ENCODE peak calls at places on chromosomes 11 and 22, in eight cellular contexts. One of them, this sample, is unnamed.

GRCh38 chr11:12216100-12216499 is 105.7 kb downstream of the MICAL2 start:
- DNase-seq in right lobe of liver: no peak
- DNase-seq in mesendoderm: no peak
- DNase-seq in OCI-LY7: no peak
- DNase-seq in heart right ventricle: no peak
- DNase-seq in CD8-positive, alpha-beta T cell: no peak
- DNase-seq in transverse colon: no peak
- DNase-seq in AG04450: no peak
- DNase-seq in this sample: no peak

GRCh38 chr11:105100206-105100605 is 39.4 kb downstream of the CARD18 start:
- DNase-seq in right lobe of liver: no peak
- DNase-seq in mesendoderm: peak
- DNase-seq in OCI-LY7: no peak
- DNase-seq in heart right ventricle: no peak
- DNase-seq in CD8-positive, alpha-beta T cell: no peak
- DNase-seq in transverse colon: no peak
- DNase-seq in AG04450: no peak
- DNase-seq in this sample: no peak

GRCh38 chr11:2581151-2581930 is 118.5 kb downstream of the KCNQ1OT1 start:
- DNase-seq in right lobe of liver: peak
- DNase-seq in mesendoderm: no peak
- DNase-seq in OCI-LY7: no peak
- DNase-seq in heart right ventricle: peak
- DNase-seq in CD8-positive, alpha-beta T cell: no peak
- DNase-seq in transverse colon: peak
- DNase-seq in AG04450: no peak
- DNase-seq in this sample: peak

GRCh38 chr11:132445966-132446365 is 1075.6 kb downstream of the NTM start:
- DNase-seq in right lobe of liver: no peak
- DNase-seq in mesendoderm: no peak
- DNase-seq in OCI-LY7: no peak
- DNase-seq in heart right ventricle: no peak
- DNase-seq in CD8-positive, alpha-beta T cell: no peak
- DNase-seq in transverse colon: no peak
- DNase-seq in AG04450: no peak
- DNase-seq in this sample: no peak

GRCh38 chr22:49240016-49240380 is 587.7 kb downstream of the BRD1 start:
- DNase-seq in right lobe of liver: no peak
- DNase-seq in mesendoderm: no peak
- DNase-seq in OCI-LY7: no peak
- DNase-seq in heart right ventricle: no peak
- DNase-seq in CD8-positive, alpha-beta T cell: no peak
- DNase-seq in transverse colon: no peak
- DNase-seq in AG04450: no peak
- DNase-seq in this sample: no peak

GRCh38 chr22:38320605-38321402 is 3.6 kb upstream of the CSNK1E start:
- DNase-seq in right lobe of liver: no peak
- DNase-seq in mesendoderm: no peak
- DNase-seq in OCI-LY7: no peak
- DNase-seq in heart right ventricle: no peak
- DNase-seq in CD8-positive, alpha-beta T cell: no peak
- DNase-seq in transverse colon: no peak
- DNase-seq in AG04450: no peak
- DNase-seq in this sample: peak

GRCh38 chr11:17280494-17281127 is 4.1 kb downstream of the NUCB2 start:
- DNase-seq in right lobe of liver: no peak
- DNase-seq in mesendoderm: no peak
- DNase-seq in OCI-LY7: no peak
- DNase-seq in heart right ventricle: no peak
- DNase-seq in CD8-positive, alpha-beta T cell: no peak
- DNase-seq in transverse colon: no peak
- DNase-seq in AG04450: no peak
- DNase-seq in this sample: no peak

GRCh38 chr11:103528596-103528995 is 419.4 kb downstream of the DYNC2H1 start:
- DNase-seq in right lobe of liver: no peak
- DNase-seq in mesendoderm: no peak
- DNase-seq in OCI-LY7: no peak
- DNase-seq in heart right ventricle: no peak
- DNase-seq in CD8-positive, alpha-beta T cell: no peak
- DNase-seq in transverse colon: no peak
- DNase-seq in AG04450: no peak
- DNase-seq in this sample: no peak

GRCh38 chr11:75140269-75141138 is 10.4 kb upstream of the SLCO2B1 start:
- DNase-seq in right lobe of liver: peak
- DNase-seq in mesendoderm: peak
- DNase-seq in OCI-LY7: peak
- DNase-seq in heart right ventricle: peak
- DNase-seq in CD8-positive, alpha-beta T cell: peak
- DNase-seq in transverse colon: peak
- DNase-seq in AG04450: no peak
- DNase-seq in this sample: peak

GRCh38 chr22:23530766-23531282 is 49.3 kb downstream of the IGLL1 start:
- DNase-seq in right lobe of liver: no peak
- DNase-seq in mesendoderm: no peak
- DNase-seq in OCI-LY7: no peak
- DNase-seq in heart right ventricle: no peak
- DNase-seq in CD8-positive, alpha-beta T cell: no peak
- DNase-seq in transverse colon: no peak
- DNase-seq in AG04450: no peak
- DNase-seq in this sample: no peak

GRCh38 chr11:2818503-2818902 is 67.1 kb downstream of the CDKN1C start:
- DNase-seq in right lobe of liver: no peak
- DNase-seq in mesendoderm: no peak
- DNase-seq in OCI-LY7: no peak
- DNase-seq in heart right ventricle: no peak
- DNase-seq in CD8-positive, alpha-beta T cell: no peak
- DNase-seq in transverse colon: no peak
- DNase-seq in AG04450: no peak
- DNase-seq in this sample: no peak

GRCh38 chr11:26228778-26229177 is 103.2 kb upstream of the ANO3 start:
- DNase-seq in right lobe of liver: no peak
- DNase-seq in mesendoderm: no peak
- DNase-seq in OCI-LY7: no peak
- DNase-seq in heart right ventricle: no peak
- DNase-seq in CD8-positive, alpha-beta T cell: no peak
- DNase-seq in transverse colon: no peak
- DNase-seq in AG04450: no peak
- DNase-seq in this sample: no peak

GRCh38 chr11:1289211-1289935 is 20.1 kb downstream of the TOLLIP start:
- DNase-seq in right lobe of liver: no peak
- DNase-seq in mesendoderm: no peak
- DNase-seq in OCI-LY7: no peak
- DNase-seq in heart right ventricle: no peak
- DNase-seq in CD8-positive, alpha-beta T cell: no peak
- DNase-seq in transverse colon: no peak
- DNase-seq in AG04450: no peak
- DNase-seq in this sample: no peak

DNA sequence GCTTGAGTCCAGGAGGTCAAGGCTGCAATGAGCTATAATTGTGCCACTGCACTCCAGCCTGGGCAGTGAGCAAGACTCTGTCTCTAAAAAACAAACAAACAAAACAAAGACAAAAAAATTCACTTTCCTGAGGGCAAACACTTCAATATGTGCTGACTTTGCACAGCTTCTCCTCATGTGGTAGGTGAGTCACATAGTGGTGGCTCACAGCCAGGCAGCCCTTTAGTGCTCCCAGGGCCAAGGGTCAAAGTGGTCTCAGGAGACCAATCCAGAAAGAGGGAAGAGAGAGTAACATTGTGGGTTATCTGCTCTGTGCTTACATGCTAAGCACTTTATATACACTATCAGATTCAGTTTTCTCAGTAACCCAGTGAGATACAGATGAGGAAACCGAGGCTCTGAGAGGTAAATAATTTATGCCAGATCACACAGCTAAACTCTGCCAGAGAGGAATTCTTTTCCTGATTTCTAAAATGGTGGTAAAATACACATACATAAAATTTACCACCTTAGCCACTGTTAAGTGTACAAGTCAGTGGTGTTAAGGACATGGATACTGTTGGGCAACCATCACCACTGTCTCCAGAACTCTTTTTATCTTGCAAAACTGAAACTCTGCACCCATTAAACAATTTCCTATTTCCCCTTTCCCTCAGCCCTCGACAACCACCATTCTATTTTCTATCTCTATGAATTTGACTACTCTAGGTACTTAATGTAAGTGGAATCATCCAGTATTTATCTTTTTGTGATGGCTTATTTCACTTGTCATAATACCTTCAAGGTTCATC is 231.7 kb upstream of the NARS2 start:
- DNase-seq in right lobe of liver: peak
- DNase-seq in mesendoderm: no peak
- DNase-seq in OCI-LY7: no peak
- DNase-seq in heart right ventricle: no peak
- DNase-seq in CD8-positive, alpha-beta T cell: no peak
- DNase-seq in transverse colon: no peak
- DNase-seq in AG04450: no peak
- DNase-seq in this sample: no peak
- H3K27ac ChIP-seq in right lobe of liver: no peak
- H3K27ac ChIP-seq in mesendoderm: no peak
- H3K27ac ChIP-seq in OCI-LY7: no peak
- H3K27ac ChIP-seq in heart right ventricle: no peak
- H3K27ac ChIP-seq in CD8-positive, alpha-beta T cell: no peak
- H3K27ac ChIP-seq in transverse colon: no peak
- H3K27ac ChIP-seq in AG04450: no peak
- H3K27ac ChIP-seq in this sample: no peak

GRCh38 chr11:65817312-65817814 is 16.4 kb upstream of the SNX32 start:
- DNase-seq in right lobe of liver: no peak
- DNase-seq in mesendoderm: no peak
- DNase-seq in OCI-LY7: no peak
- DNase-seq in heart right ventricle: no peak
- DNase-seq in CD8-positive, alpha-beta T cell: no peak
- DNase-seq in transverse colon: no peak
- DNase-seq in AG04450: no peak
- DNase-seq in this sample: no peak
- H3K27ac ChIP-seq in right lobe of liver: peak
- H3K27ac ChIP-seq in mesendoderm: no peak
- H3K27ac ChIP-seq in OCI-LY7: no peak
- H3K27ac ChIP-seq in heart right ventricle: peak
- H3K27ac ChIP-seq in CD8-positive, alpha-beta T cell: peak
- H3K27ac ChIP-seq in transverse colon: peak
- H3K27ac ChIP-seq in AG04450: no peak
- H3K27ac ChIP-seq in this sample: peak

GRCh38 chr11:121513807-121514206 is 61.0 kb upstream of the SORL1-AS1 start:
- DNase-seq in right lobe of liver: no peak
- DNase-seq in mesendoderm: no peak
- DNase-seq in OCI-LY7: no peak
- DNase-seq in heart right ventricle: no peak
- DNase-seq in CD8-positive, alpha-beta T cell: no peak
- DNase-seq in transverse colon: no peak
- DNase-seq in AG04450: no peak
- DNase-seq in this sample: no peak
- H3K27ac ChIP-seq in right lobe of liver: no peak
- H3K27ac ChIP-seq in mesendoderm: no peak
- H3K27ac ChIP-seq in OCI-LY7: no peak
- H3K27ac ChIP-seq in heart right ventricle: no peak
- H3K27ac ChIP-seq in CD8-positive, alpha-beta T cell: peak
- H3K27ac ChIP-seq in transverse colon: no peak
- H3K27ac ChIP-seq in AG04450: no peak
- H3K27ac ChIP-seq in this sample: no peak

GRCh38 chr22:30998329-30998728 is 29.3 kb downstream of the TUG1 start:
- DNase-seq in right lobe of liver: no peak
- DNase-seq in mesendoderm: peak
- DNase-seq in OCI-LY7: no peak
- DNase-seq in heart right ventricle: no peak
- DNase-seq in CD8-positive, alpha-beta T cell: no peak
- DNase-seq in transverse colon: no peak
- DNase-seq in AG04450: no peak
- DNase-seq in this sample: no peak
- H3K27ac ChIP-seq in right lobe of liver: no peak
- H3K27ac ChIP-seq in mesendoderm: no peak
- H3K27ac ChIP-seq in OCI-LY7: no peak
- H3K27ac ChIP-seq in heart right ventricle: no peak
- H3K27ac ChIP-seq in CD8-positive, alpha-beta T cell: no peak
- H3K27ac ChIP-seq in transverse colon: no peak
- H3K27ac ChIP-seq in AG04450: no peak
- H3K27ac ChIP-seq in this sample: no peak

DNA sequence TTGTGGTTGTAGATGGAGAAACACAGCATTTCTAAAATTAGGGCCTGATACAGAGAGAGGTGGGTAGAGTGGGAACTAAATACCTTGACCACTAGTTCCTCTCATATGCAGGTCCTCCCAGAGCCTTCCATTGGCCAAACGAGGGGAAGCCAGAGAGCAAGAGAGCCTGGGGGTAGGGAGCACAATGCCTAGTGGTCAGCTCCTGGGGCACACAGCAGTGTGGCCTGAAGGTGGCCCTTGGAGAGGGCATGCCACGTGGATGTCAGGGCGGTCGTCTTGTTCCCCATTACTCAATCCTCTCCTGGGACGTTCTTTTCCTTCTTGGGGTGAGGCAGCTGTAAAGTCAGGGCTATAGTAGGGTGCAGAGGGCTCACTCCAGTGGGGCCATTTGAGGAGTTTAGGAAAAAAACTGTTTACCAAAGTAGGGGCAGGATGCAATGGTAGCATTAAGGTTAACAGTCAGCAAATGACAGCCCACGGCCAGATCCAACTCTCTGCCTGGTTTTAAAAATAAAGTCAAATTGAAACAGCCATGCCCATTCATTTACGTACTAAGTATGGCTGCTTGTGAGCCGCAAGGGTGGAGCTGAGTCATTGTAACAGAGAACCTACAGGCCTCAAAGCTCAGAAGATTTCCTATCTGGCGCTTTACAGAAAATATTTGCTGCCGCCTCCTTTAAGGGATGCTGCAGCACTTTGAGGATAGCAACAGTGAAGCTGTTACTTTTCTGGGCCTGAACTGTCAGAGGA is 7.6 kb downstream of the MYO18B start:
- DNase-seq in right lobe of liver: no peak
- DNase-seq in mesendoderm: no peak
- DNase-seq in OCI-LY7: no peak
- DNase-seq in heart right ventricle: no peak
- DNase-seq in CD8-positive, alpha-beta T cell: no peak
- DNase-seq in transverse colon: no peak
- DNase-seq in AG04450: no peak
- DNase-seq in this sample: no peak
- H3K27ac ChIP-seq in right lobe of liver: no peak
- H3K27ac ChIP-seq in mesendoderm: no peak
- H3K27ac ChIP-seq in OCI-LY7: no peak
- H3K27ac ChIP-seq in heart right ventricle: peak
- H3K27ac ChIP-seq in CD8-positive, alpha-beta T cell: no peak
- H3K27ac ChIP-seq in transverse colon: no peak
- H3K27ac ChIP-seq in AG04450: no peak
- H3K27ac ChIP-seq in this sample: no peak

GRCh38 chr11:55936300-55936699 is at the start of gene OR5I1:
- DNase-seq in right lobe of liver: no peak
- DNase-seq in mesendoderm: no peak
- DNase-seq in OCI-LY7: no peak
- DNase-seq in heart right ventricle: no peak
- DNase-seq in CD8-positive, alpha-beta T cell: no peak
- DNase-seq in transverse colon: no peak
- DNase-seq in AG04450: no peak
- DNase-seq in this sample: no peak
- H3K27ac ChIP-seq in right lobe of liver: no peak
- H3K27ac ChIP-seq in mesendoderm: no peak
- H3K27ac ChIP-seq in OCI-LY7: no peak
- H3K27ac ChIP-seq in heart right ventricle: no peak
- H3K27ac ChIP-seq in CD8-positive, alpha-beta T cell: no peak
- H3K27ac ChIP-seq in transverse colon: no peak
- H3K27ac ChIP-seq in AG04450: no peak
- H3K27ac ChIP-seq in this sample: no peak

This sample was measured in adrenal gland.